ENCODE peak calls at places on chromosomes 4 and X, in nine cellular contexts. L, T, Y, A, P, X, Z, M and V are unnamed samples.

GRCh38 chrX:37697169-37697760 is 11.7 kb downstream of the XK start:
- DNase-seq in L (no peak), T (no peak), Y (no peak), A (no peak), P (no peak), X (no peak), Z (no peak), M (no peak), V (no peak)

GRCh38 chr4:145824469-145824868 is 114.2 kb downstream of the ZNF827 start:
- DNase-seq in L (no peak), T (no peak), Y (no peak), A (no peak), P (peak), X (no peak), Z (no peak), M (no peak), V (no peak)

GRCh38 chr4:109029987-109030386 is 267.1 kb upstream of the ETNPPL start:
- DNase-seq in L (no peak), T (no peak), Y (no peak), A (no peak), P (no peak), X (no peak), Z (no peak), M (no peak), V (no peak)

GRCh38 chr4:11748169-11748872 is 319.6 kb upstream of the HS3ST1 start:
- DNase-seq in L (no peak), T (no peak), Y (no peak), A (peak), P (peak), X (no peak), Z (no peak), M (peak), V (no peak)

GRCh38 chr4:119726505-119726904 is 97.9 kb upstream of the PDE5A start:
- DNase-seq in L (no peak), T (no peak), Y (no peak), A (no peak), P (no peak), X (no peak), Z (no peak), M (no peak), V (no peak)

GRCh38 chrX:107766470-107767140 is 9.0 kb downstream of the TSC22D3 start:
- DNase-seq in L (no peak), T (no peak), Y (no peak), A (no peak), P (no peak), X (no peak), Z (no peak), M (no peak), V (no peak)

GRCh38 chr4:156321203-156321602 is 367.5 kb upstream of the CTSO start:
- DNase-seq in L (no peak), T (no peak), Y (no peak), A (no peak), P (no peak), X (no peak), Z (no peak), M (peak), V (no peak)

GRCh38 chr4:189845145-189845846 is 95.4 kb upstream of the FRG1 start:
- DNase-seq in L (no peak), T (no peak), Y (no peak), A (no peak), P (no peak), X (no peak), Z (no peak), M (peak), V (no peak)

GRCh38 chr4:114907514-114908099 is 205.8 kb downstream of the NDST4 start:
- DNase-seq in L (no peak), T (no peak), Y (no peak), A (no peak), P (no peak), X (no peak), Z (no peak), M (no peak), V (no peak)

GRCh38 chr4:99324978-99325377 is 3.8 kb upstream of the ADH1B start:
- DNase-seq in L (no peak), T (no peak), Y (no peak), A (no peak), P (no peak), X (no peak), Z (no peak), M (no peak), V (no peak)

GRCh38 chr4:169791527-169792156 is 33.9 kb upstream of the HPF1 start:
- DNase-seq in L (no peak), T (no peak), Y (no peak), A (no peak), P (peak), X (no peak), Z (peak), M (peak), V (peak)

GRCh38 chr4:41022116-41022515 is 192.2 kb downstream of the APBB2 start:
- DNase-seq in L (no peak), T (no peak), Y (no peak), A (no peak), P (no peak), X (no peak), Z (no peak), M (no peak), V (no peak)

GRCh38 chr4:85798011-85798770 is 323.2 kb downstream of the ARHGAP24 start:
- DNase-seq in L (no peak), T (no peak), Y (no peak), A (no peak), P (no peak), X (no peak), Z (no peak), M (no peak), V (no peak)

GRCh38 chrX:109939498-109939897 is 63.4 kb upstream of the TMEM164 start:
- DNase-seq in L (no peak), T (no peak), Y (no peak), A (no peak), P (no peak), X (no peak), Z (no peak), M (no peak), V (no peak)

GRCh38 chrX:37060999-37061398 is 52.8 kb downstream of the FAM47C start:
- DNase-seq in L (no peak), T (no peak), Y (no peak), A (peak), P (peak), X (no peak), Z (peak), M (peak), V (peak)

GRCh38 chrX:15299945-15300851 is 15.2 kb downstream of the ASB11 start:
- DNase-seq in L (no peak), T (peak), Y (no peak), A (peak), P (peak), X (no peak), Z (no peak), M (peak), V (peak)